ENCODE peak calls at places on chromosomes 12 and 14, in seven cellular contexts. U is tibial artery, C is fibroblast of gingiva, T is endothelial cell, O is posterior cingulate gyrus, G is NCI-H1092 treated with DMSO at 0.1 percent for 48 hours, F is left lung. I is an unnamed sample.
A peak's percentile ranks its signal among the peaks of the same experiment; 100 is the strongest.

GRCh38 chr12:104698871-104699270 is 242.1 kb downstream of the CHST11 start:
- DNase-seq in T (no peak), U (no peak), G (no peak), C (no peak), O (no peak), F (no peak), I (no peak)

GRCh38 chr12:22299294-22299912 is 35.1 kb downstream of the ST8SIA1 start:
- DNase-seq in G (no peak), F (no peak), U (no peak), C (no peak), T (no peak), O (no peak), I (no peak)

GRCh38 chr14:79281244-79282199 is 929.8 kb downstream of the DIO2 start:
- DNase-seq in U (no peak), T (no peak), F (no peak), G (peak; percentile 63), O (no peak), C (no peak), I (no peak)

GRCh38 chr12:68454855-68455254 is 122.7 kb upstream of the MDM1 start:
- DNase-seq in G (no peak), T (no peak), F (no peak), U (no peak), C (no peak), O (no peak), I (no peak)

GRCh38 chr14:61747342-61747741 is 14.9 kb upstream of the SNAPC1 start:
- DNase-seq in F (no peak), U (no peak), T (no peak), C (peak; percentile 51), O (no peak), G (no peak), I (no peak)

GRCh38 chr12:2640709-2641108 is 154.1 kb upstream of the FKBP4 start:
- DNase-seq in C (peak; percentile 87), U (peak; percentile 94), G (no peak), O (peak; percentile 65), T (no peak), F (no peak), I (peak; percentile 71)

GRCh38 chr14:105843444-105844046 is 317.2 kb downstream of the TMEM121 start:
- DNase-seq in U (peak; percentile 58), O (no peak), G (no peak), C (no peak), F (peak; percentile 58), T (no peak), I (peak; percentile 55)

GRCh38 chr14:92254786-92255185 is 68.2 kb upstream of the SLC24A4 start:
- DNase-seq in U (peak; percentile 69), C (peak; percentile 23), F (no peak), G (no peak), T (peak; percentile 61), O (peak; percentile 59), I (peak; percentile 69)

GRCh38 chr12:23564454-23564853 is 385.0 kb downstream of the SOX5 start:
- DNase-seq in F (no peak), G (no peak), O (no peak), U (no peak), C (no peak), T (no peak), I (no peak)

GRCh38 chr12:88866881-88867280 is 286.6 kb upstream of the KITLG start:
- DNase-seq in U (no peak), G (no peak), O (no peak), C (peak; percentile 8), T (no peak), F (no peak), I (no peak)

GRCh38 chr12:71536939-71537622 is 97.5 kb downstream of the LGR5 start:
- DNase-seq in T (no peak), F (no peak), U (no peak), C (no peak), O (peak; percentile 4), G (no peak), I (no peak)

GRCh38 chr14:100246809-100247428 is 8.0 kb downstream of the YY1 start:
- DNase-seq in F (no peak), O (no peak), C (peak; percentile 9), G (peak; percentile 53), U (no peak), T (peak; percentile 52), I (no peak)

GRCh38 chr14:70563417-70563816 is 28.6 kb upstream of the ADAM20 start:
- DNase-seq in U (no peak), G (no peak), O (no peak), F (no peak), C (no peak), T (no peak), I (no peak)

GRCh38 chr12:25811656-25812126 is 146.8 kb upstream of the RASSF8 start:
- DNase-seq in U (no peak), F (no peak), C (no peak), O (no peak), G (no peak), T (no peak), I (no peak)

GRCh38 chr12:31759621-31760459 is 31.0 kb upstream of the AMN1 start:
- DNase-seq in U (no peak), T (no peak), O (no peak), G (no peak), F (no peak), C (no peak), I (no peak)

GRCh38 chr14:57609313-57609712 is 115.7 kb upstream of the CCDC198 start:
- DNase-seq in U (no peak), O (no peak), G (no peak), C (no peak), F (no peak), T (no peak), I (no peak)

GRCh38 chr14:38197761-38198345 is 9.9 kb upstream of the SSTR1 start:
- DNase-seq in O (no peak), F (no peak), C (no peak), U (no peak), G (no peak), T (no peak), I (no peak)

GRCh38 chr12:27434673-27435565 is 11.6 kb upstream of the SMCO2 start:
- DNase-seq in F (no peak), O (no peak), U (no peak), G (no peak), T (no peak), C (no peak), I (no peak)

GRCh38 chr12:115984607-115985006 is 292.9 kb downstream of the MED13L start:
- DNase-seq in G (peak; percentile 86), O (no peak), T (no peak), C (no peak), F (no peak), U (no peak), I (no peak)